ENCODE peak calls at places on chromosome 19, in eight cellular contexts. Y is mammary epithelial cell, H is OCI-LY7, I is GM23338, W is left ventricle myocardium inferior, J is Peyer's patch, S is hepatocyte, F is A549. K is an unnamed sample.

GRCh38 chr19:46288896-46289588 is 7.8 kb upstream of the HIF3A start:
- DNase-seq in Y (peak; percentile 94), H (no peak), W (peak; percentile 55), I (no peak), S (peak; percentile 73), J (no peak), F (peak; percentile 73), K (peak; percentile 96)

GRCh38 chr19:19661675-19662251 is 1.7 kb downstream of the ATP13A1 start:
- DNase-seq in S (no peak), H (peak; percentile 89), Y (no peak), I (no peak), J (peak; percentile 65), W (no peak), F (no peak), K (no peak)

GRCh38 chr19:43652546-43652874 is 12.9 kb upstream of the CADM4 start:
- DNase-seq in F (no peak), S (no peak), W (no peak), H (no peak), J (no peak), Y (no peak), I (no peak), K (no peak)

GRCh38 chr19:15702590-15702930 is 25.3 kb upstream of the OR10H2 start:
- DNase-seq in S (no peak), F (peak; percentile 44), Y (peak; percentile 60), W (peak; percentile 79), J (peak; percentile 34), I (peak; percentile 26), H (peak; percentile 45), K (peak; percentile 43)

GRCh38 chr19:4914736-4915501 is 5.6 kb downstream of the UHRF1 start:
- DNase-seq in S (peak; percentile 85), I (no peak), H (no peak), F (peak; percentile 73), J (peak; percentile 72), Y (peak; percentile 93), W (no peak), K (peak; percentile 84)

GRCh38 chr19:33390120-33390907 is 16.8 kb downstream of the CEBPG start:
- DNase-seq in I (no peak), W (peak; percentile 69), H (no peak), Y (no peak), F (no peak), J (no peak), S (no peak), K (no peak)

GRCh38 chr19:50838239-50838638 is 4.9 kb upstream of the KLK15 start:
- DNase-seq in I (peak; percentile 65), H (peak; percentile 49), J (no peak), W (no peak), S (no peak), F (peak; percentile 61), Y (no peak), K (no peak)

GRCh38 chr19:383040-383439 is 25.9 kb downstream of the C2CD4C start:
- DNase-seq in W (no peak), J (no peak), Y (no peak), F (no peak), I (no peak), H (no peak), S (no peak), K (no peak)

GRCh38 chr19:3586124-3586626 is 897 bp downstream of the GIPC3 start:
- DNase-seq in W (no peak), I (peak; percentile 87), J (no peak), Y (no peak), H (peak; percentile 30), F (no peak), S (no peak), K (no peak)

GRCh38 chr19:51329411-51329810 is 12.5 kb downstream of the VSIG10L start:
- DNase-seq in I (no peak), S (no peak), F (no peak), W (no peak), H (no peak), J (no peak), Y (no peak), K (no peak)

GRCh38 chr19:10961073-10961762 is 388 bp downstream of the SMARCA4 start:
- DNase-seq in S (no peak), Y (no peak), I (peak; percentile 76), H (peak; percentile 57), J (no peak), W (peak; percentile 73), F (no peak), K (no peak)

GRCh38 chr19:7482584-7483439 is 6.0 kb downstream of the PEX11G start:
- DNase-seq in F (no peak), H (no peak), I (peak; percentile 97), J (no peak), S (peak; percentile 66), Y (peak; percentile 28), W (peak; percentile 43), K (no peak)

GRCh38 chr19:13038306-13039210 is 43.3 kb downstream of the NFIX start:
- DNase-seq in W (no peak), F (no peak), H (no peak), Y (no peak), S (no peak), J (no peak), I (no peak), K (no peak)

GRCh38 chr19:5547881-5548280 is 19.9 kb downstream of the TINCR start:
- DNase-seq in I (peak; percentile 87), Y (peak; percentile 46), F (peak; percentile 58), W (no peak), H (peak; percentile 42), S (peak; percentile 38), J (no peak), K (no peak)

GRCh38 chr19:11418518-11419506 is at the start of gene RGL3:
- DNase-seq in S (peak; percentile 83), H (no peak), F (no peak), Y (no peak), W (peak; percentile 67), J (no peak), I (peak; percentile 95), K (no peak)

GRCh38 chr19:3760871-3761361 is 576 bp downstream of the APBA3 start:
- DNase-seq in Y (no peak), W (no peak), H (peak; percentile 2), S (no peak), I (peak; percentile 38), F (no peak), J (no peak), K (no peak)

GRCh38 chr19:10086904-10087256 is 763 bp downstream of the SHFL start:
- DNase-seq in Y (no peak), F (no peak), J (no peak), I (no peak), S (no peak), H (no peak), W (no peak), K (no peak)

GRCh38 chr19:44884566-44884965 is 6.5 kb upstream of the TOMM40 start:
- DNase-seq in Y (no peak), I (no peak), H (no peak), W (no peak), S (no peak), J (no peak), F (no peak), K (no peak)

GRCh38 chr19:17281391-17282304 is at the start of gene ANKLE1:
- DNase-seq in S (no peak), H (peak; percentile 82), I (peak; percentile 88), F (no peak), J (peak; percentile 54), W (peak; percentile 27), Y (no peak), K (no peak)
- H3K27ac ChIP-seq in S (no peak within 1 kb of the TSS), H (peak within 1 kb of the TSS; percentile 69), I (no peak within 1 kb of the TSS), F (peak within 1 kb of the TSS; percentile 76), J (no peak within 1 kb of the TSS), W (no peak within 1 kb of the TSS), Y (no peak within 1 kb of the TSS), K (no peak within 1 kb of the TSS)

DNA sequence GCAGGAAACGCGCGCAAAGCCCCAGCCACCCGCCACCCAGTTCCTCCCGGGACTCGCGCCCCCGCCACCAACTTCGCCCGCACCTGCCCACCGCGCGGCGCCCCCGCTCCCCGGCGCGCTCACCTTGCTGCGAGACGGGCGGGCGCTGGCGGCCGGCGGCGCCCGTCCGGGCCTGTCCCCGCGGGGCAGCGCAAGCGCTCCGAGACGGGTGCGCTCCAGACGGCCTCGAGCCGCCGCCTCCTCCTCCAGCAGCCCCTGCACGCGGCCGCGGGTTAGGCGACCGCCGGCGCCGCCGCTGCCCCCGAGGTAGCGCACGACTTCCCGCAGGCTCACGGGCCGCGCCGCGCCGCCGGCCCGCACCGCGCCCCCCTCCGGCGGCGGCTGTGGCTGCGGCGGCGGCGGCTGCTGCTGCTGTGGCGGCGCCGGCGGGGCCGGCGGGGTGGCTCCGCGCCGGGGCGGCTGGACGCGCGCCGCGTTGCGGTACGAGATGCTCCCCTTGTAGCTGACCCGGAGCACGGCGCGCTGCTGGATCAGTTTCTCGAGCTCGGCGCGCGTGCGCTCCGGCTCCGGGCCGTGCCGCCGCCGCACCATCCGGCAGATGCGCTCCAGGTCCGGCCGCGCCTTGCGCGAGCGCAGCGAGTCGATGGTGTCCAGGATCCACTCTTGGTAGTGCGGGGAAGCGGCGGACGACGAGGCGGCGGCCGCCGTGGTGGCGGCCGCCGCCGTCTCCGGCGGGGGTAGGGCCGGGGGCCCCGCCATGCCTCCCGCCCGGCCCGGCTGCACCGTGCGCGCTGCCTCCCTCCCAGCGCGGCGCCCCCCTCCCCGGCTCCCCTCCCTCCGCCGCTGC is 666 bp downstream of the SAMD1 start:
- DNase-seq in I (peak; percentile 71), W (peak; percentile 58), S (peak; percentile 79), F (peak; percentile 69), H (peak; percentile 81), Y (peak; percentile 68), J (peak; percentile 36), K (no peak)
- H3K27ac ChIP-seq in I (no peak overlapping the region), W (peak overlapping the region; percentile 98), S (peak overlapping the region; percentile 79), F (peak overlapping the region; percentile 99), H (peak overlapping the region; percentile 89), Y (no peak overlapping the region), J (peak overlapping the region; percentile 94), K (peak overlapping the region; percentile 23)

DNA sequence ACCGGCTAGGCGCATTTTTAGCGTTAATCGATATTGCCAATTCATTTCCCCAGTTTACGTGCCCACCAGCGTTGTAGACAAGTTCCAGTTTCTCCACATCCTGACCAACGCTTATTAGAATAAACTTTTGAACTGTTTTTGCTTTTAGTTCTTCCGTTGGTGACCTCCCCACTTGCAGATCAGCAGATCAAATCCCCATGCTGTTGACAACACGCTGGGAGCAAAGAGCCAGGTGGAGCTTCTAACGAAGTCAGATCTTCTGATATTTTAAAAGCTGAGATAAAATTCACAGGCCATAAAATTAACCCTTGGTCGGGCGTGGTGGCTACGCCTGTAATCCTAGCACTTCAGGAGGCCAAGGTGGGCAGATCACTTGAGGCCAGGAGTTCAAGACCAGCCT is 21.2 kb downstream of the RCN3 start:
- DNase-seq in J (no peak), Y (no peak), W (no peak), H (no peak), F (no peak), S (no peak), I (no peak), K (no peak)
- H3K27ac ChIP-seq in J (peak overlapping the region; percentile 45), Y (no peak overlapping the region), W (no peak overlapping the region), H (no peak overlapping the region), F (no peak overlapping the region), S (no peak overlapping the region), I (peak overlapping the region; percentile 63), K (no peak overlapping the region)

GRCh38 chr19:8489591-8490394 is 12.6 kb downstream of the PRAM1 start:
- DNase-seq in J (no peak), I (peak; percentile 58), S (no peak), F (no peak), W (no peak), Y (peak; percentile 90), H (no peak), K (peak; percentile 61)
- H3K27ac ChIP-seq in J (no peak overlapping the region), I (peak overlapping the region; percentile 88), S (no peak overlapping the region), F (no peak overlapping the region), W (no peak overlapping the region), Y (peak overlapping the region; percentile 8), H (no peak overlapping the region), K (peak overlapping the region; percentile 48)